ENCODE peak calls at places on chromosomes 11 and 22, in four cellular contexts. R is K562, U is retinal pigment epithelial cell, G is upper lobe of left lung. Z is an unnamed sample.

GRCh38 chr11:92211576-92212167 is 12.9 kb upstream of the FAT3 start:
- DNase-seq in R (no peak), U (no peak), G (no peak), Z (no peak)

GRCh38 chr11:31060880-31061279 is 308.7 kb downstream of the DCDC1 start:
- DNase-seq in R (no peak), U (peak; percentile 33), G (no peak), Z (no peak)

GRCh38 chr22:50314455-50315288 is 7.2 kb upstream of the PLXNB2 start:
- DNase-seq in R (peak; percentile 52), U (no peak), G (peak; percentile 91), Z (no peak)

GRCh38 chr11:132490976-132491375 is 1041.3 kb downstream of the OPCML start:
- DNase-seq in R (no peak), U (no peak), G (no peak), Z (no peak)

GRCh38 chr11:133041928-133042890 is 490.1 kb downstream of the OPCML start:
- DNase-seq in R (no peak), U (no peak), G (no peak), Z (peak; percentile 19)

GRCh38 chr11:76782526-76783293 is 446 bp upstream of the TSKU start:
- DNase-seq in R (peak; percentile 92), U (peak; percentile 71), G (peak; percentile 95), Z (peak; percentile 64)

GRCh38 chr11:126329644-126330200 is 25.8 kb upstream of the ST3GAL4 start:
- DNase-seq in R (no peak), U (no peak), G (no peak), Z (no peak)

GRCh38 chr22:20566420-20567260 is 59.2 kb downstream of the MED15 start:
- DNase-seq in R (no peak), U (no peak), G (no peak), Z (no peak)

GRCh38 chr11:105265859-105266258 is 126.3 kb upstream of the CARD18 start:
- DNase-seq in R (no peak), U (no peak), G (no peak), Z (no peak)

GRCh38 chr11:2704356-2704755 is 4.6 kb upstream of the KCNQ1OT1 start:
- DNase-seq in R (no peak), U (no peak), G (no peak), Z (no peak)

GRCh38 chr11:75938543-75938942 is 123.5 kb downstream of the UVRAG start:
- DNase-seq in R (no peak), U (no peak), G (no peak), Z (no peak)

GRCh38 chr11:77201370-77201769 is 73.3 kb downstream of the MYO7A start:
- DNase-seq in R (no peak), U (no peak), G (no peak), Z (no peak)

GRCh38 chr11:35714882-35715612 is 52.5 kb downstream of the TRIM44 start:
- DNase-seq in R (no peak), U (peak; percentile 8), G (no peak), Z (peak; percentile 21)

GRCh38 chr11:15770798-15771414 is 585.4 kb downstream of the SOX6 start:
- DNase-seq in R (peak; percentile 44), U (no peak), G (no peak), Z (no peak)

GRCh38 chr11:59607703-59608454 is 7.7 kb downstream of the OSBP start:
- DNase-seq in R (no peak), U (no peak), G (no peak), Z (no peak)

GRCh38 chr11:15101072-15101701 is 13.5 kb upstream of the INSC start:
- DNase-seq in R (peak; percentile 61), U (peak; percentile 17), G (no peak), Z (no peak)

GRCh38 chr11:57294225-57295131 is 30.3 kb downstream of the TNKS1BP1 start:
- DNase-seq in R (no peak), U (peak; percentile 93), G (peak; percentile 33), Z (no peak)

GRCh38 chr22:37230673-37231405 is 13.2 kb downstream of the RAC2 start:
- DNase-seq in R (no peak), U (no peak), G (no peak), Z (no peak)

GRCh38 chr11:123235687-123236261 is 40.7 kb upstream of the CLMP start:
- DNase-seq in R (no peak), U (no peak), G (no peak), Z (no peak)

GRCh38 chr22:39316440-39317083 is 2.9 kb downstream of the RPL3 start:
- DNase-seq in R (no peak), U (peak; percentile 83), G (no peak), Z (peak; percentile 86)

GRCh38 chr22:48581821-48582469 is 1245.7 kb downstream of the BRD1 start:
- DNase-seq in R (no peak), U (no peak), G (no peak), Z (no peak)

GRCh38 chr11:112016765-112017356 is 8.3 kb upstream of the DLAT start:
- DNase-seq in R (no peak), U (no peak), G (no peak), Z (no peak)

GRCh38 chr22:24994070-24994763 is 41.7 kb downstream of the KIAA1671 start:
- DNase-seq in R (no peak), U (no peak), G (no peak), Z (no peak)

GRCh38 chr11:94473177-94473799 is 20.4 kb downstream of the MRE11 start:
- DNase-seq in R (no peak), U (no peak), G (no peak), Z (no peak)

GRCh38 chr11:69642913-69643632 is 2.1 kb downstream of the CCND1 start:
- DNase-seq in R (peak; percentile 85), U (no peak), G (peak; percentile 97), Z (no peak)

GRCh38 chr22:49765091-49765771 is 62.4 kb downstream of the BRD1 start:
- DNase-seq in R (no peak), U (no peak), G (peak; percentile 67), Z (no peak)

GRCh38 chr11:1193326-1194230 is 29.3 kb upstream of the MUC5B start:
- DNase-seq in R (no peak), U (no peak), G (peak; percentile 75), Z (no peak)

GRCh38 chr11:22703040-22703439 is 36.6 kb downstream of the GAS2 start:
- DNase-seq in R (no peak), U (peak; percentile 65), G (no peak), Z (peak; percentile 92)

GRCh38 chr22:49724030-49724892 is 103.4 kb downstream of the BRD1 start:
- DNase-seq in R (peak; percentile 36), U (no peak), G (peak; percentile 81), Z (no peak)

GRCh38 chr11:32374261-32374711 is 61.1 kb downstream of the WT1 start:
- DNase-seq in R (peak; percentile 75), U (no peak), G (peak; percentile 26), Z (no peak)

GRCh38 chr22:23847991-23848864 is 9.4 kb upstream of the DERL3 start:
- DNase-seq in R (no peak), U (no peak), G (peak; percentile 42), Z (no peak)
- TF ChIP-seq CTCF in R (no peak), U (no peak), G (no peak), Z (no peak)

GRCh38 chr22:43867839-43868652 is 5.7 kb upstream of the SULT4A1 start:
- DNase-seq in R (peak; percentile 55), U (no peak), G (peak; percentile 80), Z (peak; percentile 18)
- H3K4me3 ChIP-seq in R (no peak overlapping the region), U (no peak overlapping the region), G (no peak overlapping the region), Z (no peak overlapping the region)

DNA sequence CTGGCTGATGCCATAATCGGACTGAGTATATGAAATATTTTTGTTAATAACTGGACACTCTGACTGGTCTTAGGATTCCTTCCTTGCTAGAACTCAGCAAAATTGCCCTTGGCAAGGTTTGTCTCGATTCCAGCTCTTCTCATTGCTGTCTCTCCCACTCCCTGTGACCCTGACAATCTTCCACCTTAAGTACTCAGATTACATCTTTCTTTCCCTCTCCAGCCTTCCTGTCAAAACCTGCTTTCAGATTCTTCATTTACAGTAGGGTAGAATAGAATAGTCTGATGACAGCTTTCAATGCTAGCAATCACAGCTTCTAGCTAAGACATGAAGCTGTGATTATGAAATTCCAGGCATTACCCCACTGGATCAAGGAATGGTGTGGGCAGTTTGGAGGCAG is 39.2 kb upstream of the LMO2 start:
- DNase-seq in R (no peak), U (no peak), G (no peak), Z (no peak)
- TF ChIP-seq CTCF in R (no peak), U (no peak), G (no peak), Z (no peak)

DNA sequence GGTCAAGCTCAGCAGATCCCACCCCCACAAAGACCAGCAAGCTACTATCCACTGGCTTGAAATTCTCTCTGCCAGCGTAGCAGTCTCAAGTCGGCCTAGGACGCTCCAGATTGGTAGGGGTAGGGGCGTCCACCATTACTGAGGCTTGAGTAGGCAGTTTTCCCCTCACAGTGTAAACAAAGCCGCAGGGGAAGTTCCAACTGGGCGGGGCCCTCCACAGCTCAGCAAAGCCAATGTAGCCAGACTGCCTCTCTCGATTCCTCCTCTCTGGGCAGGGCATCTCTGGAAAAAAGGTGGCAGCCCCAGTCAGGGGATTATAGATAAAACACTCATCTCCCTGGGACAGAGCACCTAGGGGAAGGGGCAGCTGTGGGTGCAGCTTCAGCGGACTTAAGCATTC is 1064.9 kb upstream of the TENM4 start:
- DNase-seq in R (no peak), U (no peak), G (no peak), Z (no peak)
- H3K4me3 ChIP-seq in R (no peak overlapping the region), U (no peak overlapping the region), G (no peak overlapping the region), Z (no peak overlapping the region)

GRCh38 chr11:120756931-120757330 is 245.4 kb downstream of the GRIK4 start:
- DNase-seq in R (no peak), U (no peak), G (no peak), Z (no peak)
- TF ChIP-seq CTCF in R (no peak), U (peak; percentile 16), G (no peak), Z (no peak)

GRCh38 chr22:31605851-31606585 is 56.0 kb downstream of the PISD start:
- DNase-seq in R (no peak), U (no peak), G (no peak), Z (no peak)

GRCh38 chr22:31603081-31603525 is 58.9 kb downstream of the PISD start:
- DNase-seq in R (peak; percentile 48), U (no peak), G (no peak), Z (no peak)

GRCh38 chr22:31604137-31604705 is 57.8 kb downstream of the PISD start:
- DNase-seq in R (no peak), U (no peak), G (peak; percentile 56), Z (no peak)

GRCh38 chr22:31604746-31605705 is 57.0 kb downstream of the PISD start:
- DNase-seq in R (no peak), U (no peak), G (no peak), Z (no peak)

GRCh38 chr22:31603574-31603973 is 58.4 kb downstream of the PISD start:
- DNase-seq in R (no peak), U (no peak), G (peak; percentile 30), Z (no peak)
- H3K4me3 ChIP-seq in R (no peak overlapping the region), U (no peak overlapping the region), G (no peak overlapping the region), Z (no peak overlapping the region)

GRCh38 chr11:26553182-26553581 is 18.9 kb downstream of the MUC15 start:
- DNase-seq in R (no peak), U (no peak), G (no peak), Z (no peak)

GRCh38 chr11:26556582-26556981 is 15.5 kb downstream of the MUC15 start:
- DNase-seq in R (no peak), U (no peak), G (no peak), Z (no peak)

GRCh38 chr11:26550022-26550421 is 22.0 kb downstream of the MUC15 start:
- DNase-seq in R (no peak), U (no peak), G (no peak), Z (no peak)

GRCh38 chr11:26549176-26549575 is 22.9 kb downstream of the MUC15 start:
- DNase-seq in R (no peak), U (no peak), G (no peak), Z (no peak)

GRCh38 chr11:26551186-26551801 is 20.8 kb downstream of the MUC15 start:
- DNase-seq in R (no peak), U (no peak), G (no peak), Z (no peak)
- TF ChIP-seq CTCF in R (no peak), U (peak; percentile 60), G (no peak), Z (peak; percentile 53)

GRCh38 chr11:128727320-128727719 is 33.4 kb downstream of the FLI1 start:
- DNase-seq in R (no peak), U (no peak), G (no peak), Z (no peak)
- H3K4me3 ChIP-seq in R (no peak overlapping the region), U (no peak overlapping the region), G (no peak overlapping the region), Z (no peak overlapping the region)